ENCODE peak calls at places on chromosomes 5 and 9, in seven cellular contexts. P is chondrocyte; S is amniotic stem cell; T is NCI-H1092 treated with DMSO at 0.1 percent for 48 hours; U is stromal cell of bone marrow; G is activated CD4-positive, alpha-beta T cell treated with anti-CD3 and anti-CD28 coated beads for 4 hours; I is IMR-90. B is an unnamed sample.

GRCh38 chr9:2227468-2227867 is 212.3 kb downstream of the SMARCA2 start:
- DNase-seq in T (no peak), U (peak), I (peak), S (no peak), P (no peak), G (no peak), B (no peak)

GRCh38 chr5:10556893-10557746 is 6.8 kb upstream of the ANKRD33B start:
- DNase-seq in U (no peak), I (no peak), G (no peak), P (peak), T (no peak), S (no peak), B (no peak)

GRCh38 chr5:157283434-157283833 is 17.5 kb downstream of the CYFIP2 start:
- DNase-seq in G (no peak), U (no peak), T (no peak), S (no peak), P (no peak), I (no peak), B (no peak)

GRCh38 chr9:137816531-137817235 is 60.9 kb upstream of the CACNA1B start:
- DNase-seq in S (no peak), I (no peak), P (peak), U (no peak), G (no peak), T (no peak), B (no peak)

GRCh38 chr9:15725953-15726352 is 173.1 kb downstream of the CCDC171 start:
- DNase-seq in P (no peak), T (no peak), S (no peak), U (peak), G (no peak), I (no peak), B (no peak)

GRCh38 chr5:82393951-82394350 is 115.8 kb upstream of the RPS23 start:
- DNase-seq in I (no peak), S (no peak), T (no peak), U (no peak), G (no peak), P (no peak), B (no peak)

GRCh38 chr5:142671801-142672200 is 14.1 kb downstream of the FGF1 start:
- DNase-seq in U (peak), I (peak), G (no peak), P (no peak), S (no peak), T (no peak), B (no peak)

GRCh38 chr5:149313151-149313841 is 32.0 kb upstream of the GRPEL2 start:
- DNase-seq in T (no peak), U (no peak), G (no peak), I (no peak), S (no peak), P (no peak), B (no peak)

GRCh38 chr5:174245506-174245905 is 200.0 kb downstream of the NSG2 start:
- DNase-seq in I (no peak), S (no peak), G (no peak), P (no peak), T (no peak), U (peak), B (no peak)

GRCh38 chr5:36919238-36919637 is 42.7 kb downstream of the NIPBL start:
- DNase-seq in T (no peak), S (no peak), G (no peak), U (no peak), I (no peak), P (no peak), B (no peak)

GRCh38 chr5:77851229-77852067 is 75.3 kb upstream of the TBCA start:
- DNase-seq in T (peak), P (no peak), U (no peak), S (no peak), G (no peak), I (peak), B (no peak)

GRCh38 chr5:105688227-105688807 is 1982.4 kb downstream of the EFNA5 start:
- DNase-seq in G (no peak), U (no peak), S (no peak), I (no peak), T (no peak), P (no peak), B (no peak)

GRCh38 chr9:135104761-135105160 is 17.3 kb downstream of the OLFM1 start:
- DNase-seq in S (no peak), I (no peak), G (no peak), T (no peak), P (no peak), U (no peak), B (no peak)

GRCh38 chr9:105637787-105638395 is 24.4 kb upstream of the TAL2 start:
- DNase-seq in I (peak), G (no peak), P (no peak), T (no peak), U (peak), S (no peak), B (no peak)

GRCh38 chr9:96383165-96383939 is at the start of gene SLC35D2:
- DNase-seq in G (no peak), I (peak), P (no peak), S (no peak), U (no peak), T (no peak), B (no peak)

GRCh38 chr5:158796812-158797497 is 302.8 kb downstream of the EBF1 start:
- DNase-seq in U (peak), S (no peak), P (no peak), G (no peak), T (no peak), I (no peak), B (no peak)

GRCh38 chr9:122383992-122384461 is 13.2 kb downstream of the PTGS1 start:
- DNase-seq in P (no peak), S (no peak), U (peak), I (peak), T (no peak), G (no peak), B (no peak)

B was measured in activated T-helper 1 cell treated with anti-CD3 and anti-CD28 coated beads, Interleukin-12 subunit alpha, Interleukin-12 subunit beta, Interleukin-2, Interleukin-4 antibody, amounts not matched to agents 30 ng/mL and 10 ng/mL and 1 ng/mL, durations not matched to agents 14 hours and 24 hours and 36 hours.